ENCODE peak calls at places on chromosomes 7 and 10, in four cellular contexts. B is fibroblast of lung, G is SK-N-SH, D is neuronal stem cell. I is an unnamed sample.

GRCh38 chr7:138246391-138246790 is 170.1 kb downstream of the AKR1D1 start:
- DNase-seq in B (no peak), G (no peak), D (no peak), I (peak; percentile 44)

GRCh38 chr10:75857269-75857846 is 425.9 kb downstream of the LRMDA start:
- DNase-seq in B (no peak), G (no peak), D (no peak), I (no peak)

GRCh38 chr10:67259319-67259929 is 333.6 kb downstream of the LRRTM3 start:
- DNase-seq in B (no peak), G (no peak), D (no peak), I (no peak)

GRCh38 chr7:151415375-151416112 is 5.7 kb upstream of the WDR86 start:
- DNase-seq in B (peak; percentile 81), G (no peak), D (no peak), I (peak; percentile 46)

GRCh38 chr7:1884583-1885350 is 214.7 kb downstream of the ELFN1 start:
- DNase-seq in B (no peak), G (no peak), D (no peak), I (no peak)

GRCh38 chr10:47322300-47323061 is at the start of gene GDF2:
- DNase-seq in B (no peak), G (no peak), D (no peak), I (no peak)

GRCh38 chr7:77759294-77759889 is 38.8 kb downstream of the TMEM60 start:
- DNase-seq in B (peak; percentile 84), G (peak; percentile 51), D (peak; percentile 75), I (peak; percentile 89)

GRCh38 chr7:31744294-31744874 is 57.4 kb downstream of the PPP1R17 start:
- DNase-seq in B (peak; percentile 71), G (peak; percentile 49), D (peak; percentile 63), I (peak; percentile 79)

GRCh38 chr7:133275008-133275407 is 22.1 kb downstream of the EXOC4 start:
- DNase-seq in B (no peak), G (no peak), D (no peak), I (no peak)

GRCh38 chr7:44222776-44223261 is 22.0 kb downstream of the YKT6 start:
- DNase-seq in B (no peak), G (no peak), D (no peak), I (no peak)

GRCh38 chr10:132856869-132857524 is 71.0 kb upstream of the NKX6-2 start:
- DNase-seq in B (no peak), G (no peak), D (no peak), I (no peak)

GRCh38 chr7:158840604-158841003 is 11.3 kb upstream of the ESYT2 start:
- DNase-seq in B (no peak), G (no peak), D (no peak), I (no peak)

GRCh38 chr10:87503892-87504291 is 801 bp upstream of the MINPP1 start:
- DNase-seq in B (peak; percentile 7), G (peak; percentile 14), D (no peak), I (no peak)

GRCh38 chr10:37707829-37708578 is 149.4 kb downstream of the ZNF248 start:
- DNase-seq in B (no peak), G (no peak), D (no peak), I (no peak)

GRCh38 chr10:21517983-21518628 is 7.4 kb downstream of the SKIDA1 start:
- DNase-seq in B (peak; percentile 91), G (no peak), D (no peak), I (no peak)

GRCh38 chr10:46319383-46319782 is 32.6 kb downstream of the ANTXRL start:
- DNase-seq in B (no peak), G (no peak), D (no peak), I (no peak)

GRCh38 chr7:30040938-30041337 is 12.7 kb downstream of the PLEKHA8 start:
- DNase-seq in B (no peak), G (no peak), D (no peak), I (no peak)

GRCh38 chr7:11239311-11239710 is 265.6 kb downstream of the PHF14 start:
- DNase-seq in B (peak; percentile 55), G (no peak), D (no peak), I (no peak)

GRCh38 chr10:133444342-133445267 is 9.1 kb upstream of the SCART1 start:
- DNase-seq in B (no peak), G (peak; percentile 8), D (no peak), I (no peak)

GRCh38 chr10:15719062-15719898 is 442 bp downstream of the ITGA8 start:
- DNase-seq in B (peak; percentile 40), G (peak; percentile 55), D (peak; percentile 24), I (no peak)

GRCh38 chr7:158407581-158408331 is 179.9 kb downstream of the PTPRN2 start:
- DNase-seq in B (peak; percentile 24), G (peak; percentile 74), D (peak; percentile 44), I (peak; percentile 45)

DNA sequence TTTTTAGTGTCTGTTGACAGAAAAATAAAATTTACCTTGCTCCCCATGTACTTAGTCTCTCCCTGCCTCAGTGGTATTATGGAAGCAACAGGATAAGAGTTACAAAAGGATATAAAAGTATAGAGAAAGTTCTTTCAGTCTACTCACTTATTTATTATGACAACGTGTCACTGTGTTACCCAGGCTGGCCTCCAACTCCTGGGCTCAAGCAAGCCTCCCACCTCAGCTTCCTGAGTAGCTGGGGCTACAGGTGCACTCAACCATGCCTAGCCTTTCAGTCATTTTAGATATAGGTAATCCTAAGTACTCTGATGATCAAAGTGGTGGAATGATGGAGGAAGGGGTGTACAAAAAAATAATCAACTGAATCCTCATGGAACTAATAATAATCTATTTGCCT is 215.2 kb upstream of the MKLN1 start:
- DNase-seq in B (no peak), G (no peak), D (no peak), I (no peak)
- H3K9ac ChIP-seq in B (no peak overlapping the region), G (no peak overlapping the region), D (no peak overlapping the region), I (no peak overlapping the region)

GRCh38 chr10:102616071-102616770 is 28.1 kb upstream of the TRIM8 start:
- DNase-seq in B (peak; percentile 71), G (no peak), D (no peak), I (no peak)
- H3K9ac ChIP-seq in B (no peak overlapping the region), G (no peak overlapping the region), D (peak overlapping the region; percentile 63), I (no peak overlapping the region)

GRCh38 chr7:101933028-101933427 is 115.6 kb downstream of the CUX1 start:
- DNase-seq in B (no peak), G (no peak), D (no peak), I (no peak)
- H3K9ac ChIP-seq in B (no peak overlapping the region), G (no peak overlapping the region), D (no peak overlapping the region), I (no peak overlapping the region)

GRCh38 chr10:79904671-79905321 is 44.1 kb downstream of the SFTPD start:
- DNase-seq in B (peak; percentile 64), G (peak; percentile 71), D (peak; percentile 58), I (peak; percentile 46)
- H3K9ac ChIP-seq in B (peak overlapping the region; percentile 60), G (peak overlapping the region; percentile 43), D (peak overlapping the region; percentile 84), I (peak overlapping the region; percentile 84)

GRCh38 chr10:24542314-24543270 is 181.1 kb downstream of the ARHGAP21 start:
- DNase-seq in B (no peak), G (no peak), D (no peak), I (peak; percentile 52)
- H3K9ac ChIP-seq in B (no peak overlapping the region), G (no peak overlapping the region), D (no peak overlapping the region), I (no peak overlapping the region)

I was measured in trophoblast cell.